ENCODE peak calls at places on chromosomes 13 and 19, in four cellular contexts. M is cardiac muscle cell, N is ovary, X is K562. Y is an unnamed sample.

GRCh38 chr13:20721454-20722357 is 18.2 kb downstream of the IL17D start:
- DNase-seq in M (peak), N (no peak), X (peak), Y (peak)

GRCh38 chr19:2441096-2441752 is 13.8 kb upstream of the TIMM13 start:
- DNase-seq in X (no peak), M (no peak), N (no peak), Y (no peak)

GRCh38 chr13:113040597-113041292 is 64.8 kb upstream of the F7 start:
- DNase-seq in X (no peak), N (no peak), M (no peak), Y (no peak)

GRCh38 chr13:23579072-23579885 is 9.1 kb downstream of the TNFRSF19 start:
- DNase-seq in X (peak), N (peak), M (peak), Y (peak)

GRCh38 chr19:48628486-48629296 is 8.5 kb downstream of the DBP start:
- DNase-seq in N (peak), X (no peak), M (no peak), Y (no peak)

GRCh38 chr19:18921593-18921992 is 2.1 kb downstream of the DDX49 start:
- DNase-seq in X (no peak), M (no peak), N (no peak), Y (no peak)

GRCh38 chr19:39996218-39996810 is 546 bp upstream of the ZNF546 start:
- DNase-seq in N (no peak), M (peak), X (peak), Y (no peak)

GRCh38 chr19:5343848-5344247 is 3.2 kb upstream of the PTPRS start:
- DNase-seq in M (peak), X (no peak), N (no peak), Y (no peak)

GRCh38 chr13:33316890-33317289 is 31.3 kb upstream of the STARD13 start:
- DNase-seq in X (no peak), N (no peak), M (no peak), Y (no peak)

GRCh38 chr19:10817291-10818038 is 18.5 kb downstream of the TMED1 start:
- DNase-seq in M (peak), N (peak), X (no peak), Y (no peak)

GRCh38 chr13:50116430-50116973 is 101.3 kb downstream of the KCNRG start:
- DNase-seq in X (no peak), N (no peak), M (no peak), Y (no peak)

GRCh38 chr13:80171096-80171495 is 169.8 kb downstream of the SPRY2 start:
- DNase-seq in X (no peak), M (no peak), N (no peak), Y (no peak)

GRCh38 chr19:16895467-16896097 is 6.8 kb downstream of the F2RL3 start:
- DNase-seq in X (no peak), N (peak), M (peak), Y (no peak)

GRCh38 chr13:76512676-76513277 is 373.4 kb downstream of the KCTD12 start:
- DNase-seq in M (peak), X (no peak), N (no peak), Y (no peak)

GRCh38 chr19:40754611-40755247 is 3.7 kb downstream of the SNRPA start:
- DNase-seq in M (peak), X (no peak), N (no peak), Y (no peak)

GRCh38 chr19:49767967-49768581 is 1.3 kb downstream of the AP2A1 start:
- DNase-seq in M (peak), X (no peak), N (no peak), Y (no peak)

GRCh38 chr13:58949646-58950045 is 1214.1 kb downstream of the DIAPH3 start:
- DNase-seq in N (no peak), X (no peak), M (no peak), Y (no peak)

GRCh38 chr13:51585696-51586095 is 1.4 kb downstream of the WDFY2 start:
- DNase-seq in X (no peak), N (no peak), M (peak), Y (no peak)

GRCh38 chr13:60562081-60562764 is 165.2 kb downstream of the TDRD3 start:
- DNase-seq in X (no peak), N (no peak), M (peak), Y (no peak)

GRCh38 chr19:10826236-10826635 is 9.8 kb downstream of the TMED1 start:
- DNase-seq in X (no peak), N (no peak), M (no peak), Y (peak)

GRCh38 chr13:46062190-46062589 is 9.6 kb upstream of the ZC3H13 start:
- DNase-seq in N (no peak), X (no peak), M (peak), Y (no peak)

GRCh38 chr19:44626067-44626624 is 12.8 kb downstream of the IGSF23 start:
- DNase-seq in M (peak), N (no peak), X (no peak), Y (no peak)

GRCh38 chr19:3636962-3637361 is 10.4 kb upstream of the CACTIN start:
- DNase-seq in X (no peak), N (no peak), M (no peak), Y (no peak)

GRCh38 chr13:80921556-80921955 is 580.6 kb upstream of the SPRY2 start:
- DNase-seq in N (no peak), X (no peak), M (peak), Y (no peak)

GRCh38 chr13:50228527-50228926 is 213.3 kb downstream of the KCNRG start:
- DNase-seq in M (no peak), N (no peak), X (no peak), Y (no peak)

GRCh38 chr13:64531400-64531799 is 2698.7 kb downstream of the PCDH9 start:
- DNase-seq in N (no peak), X (no peak), M (no peak), Y (no peak)

GRCh38 chr13:50255639-50256038 is 240.4 kb downstream of the KCNRG start:
- DNase-seq in M (no peak), N (no peak), X (no peak), Y (no peak)

GRCh38 chr13:44451109-44451508 is 77.5 kb downstream of the SERP2 start:
- DNase-seq in M (no peak), X (no peak), N (no peak), Y (no peak)
- H3K27ac ChIP-seq in M (no peak), X (no peak), N (no peak), Y (no peak)

GRCh38 chr19:7874080-7874856 is at the start of gene PRR36:
- DNase-seq in N (peak), X (no peak), M (no peak), Y (no peak)
- H3K27ac ChIP-seq in N (no peak), X (no peak), M (no peak), Y (no peak)

GRCh38 chr19:46785054-46785979 is 3.1 kb downstream of the SLC1A5 start:
- DNase-seq in M (peak), N (no peak), X (no peak), Y (no peak)

GRCh38 chr19:46787040-46787330 is 1.4 kb downstream of the SLC1A5 start:
- DNase-seq in N (no peak), M (no peak), X (no peak), Y (no peak)

GRCh38 chr19:46787331-46788100 is 878 bp downstream of the SLC1A5 start:
- DNase-seq in N (peak), X (peak), M (peak), Y (peak)

GRCh38 chr19:46785980-46786235 is 2.5 kb downstream of the SLC1A5 start:
- DNase-seq in N (no peak), X (no peak), M (no peak), Y (no peak)

GRCh38 chr19:46786236-46787039 is 2.0 kb downstream of the SLC1A5 start:
- DNase-seq in M (peak), N (peak), X (peak), Y (peak)
- H3K27ac ChIP-seq in M (peak), N (peak), X (peak), Y (peak)

GRCh38 chr13:94454334-94454733 is 25.1 kb downstream of the DCT start:
- DNase-seq in X (no peak), M (no peak), N (no peak), Y (no peak)
- H3K27ac ChIP-seq in X (no peak), M (no peak), N (no peak), Y (no peak)

DNA sequence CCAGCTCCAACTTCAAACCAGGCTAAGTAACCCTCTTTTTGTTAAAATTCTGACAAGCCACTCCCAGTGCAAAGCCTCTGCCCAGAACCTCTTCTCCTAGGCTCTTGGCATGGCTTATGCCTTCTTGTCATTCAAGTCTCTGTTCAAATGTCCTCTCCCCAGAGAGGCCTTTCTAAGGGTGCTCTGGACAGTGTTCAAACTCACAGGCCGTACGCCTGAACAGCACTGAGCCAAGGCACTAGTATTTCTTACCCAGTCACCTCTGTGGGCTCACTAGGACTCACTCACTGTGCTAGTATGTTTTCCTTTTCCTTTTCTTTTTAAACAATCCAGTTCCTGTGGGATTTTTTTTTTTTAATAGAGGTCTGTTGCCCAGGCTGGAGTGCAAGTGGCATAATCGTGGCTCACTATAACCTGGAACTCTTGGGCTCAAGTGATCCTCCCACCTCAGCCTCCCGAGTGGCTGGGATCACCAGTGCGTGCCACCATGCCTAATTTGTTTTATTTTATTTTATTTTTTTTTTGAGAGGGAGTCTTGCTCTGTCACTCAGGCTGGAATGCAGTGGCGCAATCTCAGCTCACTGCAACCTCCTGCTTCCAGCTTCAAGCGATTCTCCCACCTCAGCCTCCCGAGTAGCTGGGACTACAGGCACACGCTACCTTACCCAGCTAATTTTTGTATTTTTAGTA is 2.3 kb upstream of the ASF1B start:
- DNase-seq in N (no peak), X (no peak), M (peak), Y (no peak)
- H3K27ac ChIP-seq in N (no peak), X (no peak), M (peak), Y (peak)

GRCh38 chr13:110682746-110683145 is 23.2 kb downstream of the CARS2 start:
- DNase-seq in X (no peak), M (no peak), N (no peak), Y (no peak)

GRCh38 chr13:110685305-110685704 is 20.6 kb downstream of the CARS2 start:
- DNase-seq in M (no peak), N (no peak), X (no peak), Y (no peak)

GRCh38 chr13:110684388-110685056 is 21.4 kb downstream of the CARS2 start:
- DNase-seq in X (no peak), N (no peak), M (no peak), Y (no peak)

GRCh38 chr13:110683203-110683883 is 22.6 kb downstream of the CARS2 start:
- DNase-seq in X (no peak), M (peak), N (no peak), Y (no peak)

GRCh38 chr13:110683921-110684320 is 22.0 kb downstream of the CARS2 start:
- DNase-seq in N (no peak), X (no peak), M (no peak), Y (no peak)
- H3K27ac ChIP-seq in N (no peak), X (no peak), M (no peak), Y (no peak)

GRCh38 chr19:54429545-54430227 is 14.4 kb downstream of the TTYH1 start:
- DNase-seq in M (no peak), X (no peak), N (no peak), Y (no peak)
- H3K27ac ChIP-seq in M (no peak), X (no peak), N (no peak), Y (no peak)

GRCh38 chr19:38853214-38853613 is 3.4 kb upstream of the HNRNPL start:
- DNase-seq in N (peak), X (no peak), M (no peak), Y (no peak)
- H3K27ac ChIP-seq in N (no peak), X (peak), M (peak), Y (peak)

GRCh38 chr13:114120486-114121430 is 11.7 kb downstream of the RASA3 start:
- DNase-seq in X (no peak), N (no peak), M (no peak), Y (no peak)
- H3K27ac ChIP-seq in X (peak), N (no peak), M (peak), Y (peak)

DNA sequence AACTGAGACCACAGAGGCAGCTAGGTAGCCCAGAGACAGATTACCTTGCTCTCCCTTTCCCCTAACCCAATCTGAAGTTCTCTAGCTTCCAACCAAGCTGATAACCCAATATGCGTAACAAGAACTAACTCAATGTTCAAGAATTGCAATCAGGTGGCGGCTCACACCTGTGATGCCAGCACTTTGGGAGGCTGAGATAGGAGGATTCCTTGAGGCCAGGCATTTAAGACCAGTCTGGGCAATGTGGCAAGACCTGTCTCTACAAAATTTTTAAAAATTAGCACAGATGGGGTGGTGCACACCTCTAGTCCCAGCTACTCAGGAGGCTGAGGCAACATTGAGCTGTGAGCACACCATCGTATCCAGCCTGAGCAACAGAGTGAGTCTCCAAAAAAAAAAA is 86.7 kb upstream of the IPO5 start:
- DNase-seq in N (no peak), M (no peak), X (no peak), Y (no peak)
- H3K27ac ChIP-seq in N (no peak), M (no peak), X (no peak), Y (no peak)